ENCODE peak calls at places on chromosomes 3 and 15, in four cellular contexts. A is SHP77, F is tibial nerve, J is EH. R is an unnamed sample.
A peak's percentile ranks its signal among the peaks of the same experiment; 100 is the strongest.

GRCh38 chr15:70272565-70273355 is 175.0 kb upstream of the TLE3 start:
- DNase-seq in A (no peak), F (no peak), J (no peak), R (no peak)

GRCh38 chr3:124552224-124552623 is 178.0 kb upstream of the UMPS start:
- DNase-seq in A (no peak), F (no peak), J (peak; percentile 16), R (no peak)

GRCh38 chr3:9912294-9912935 is 4.5 kb upstream of the IL17RC start:
- DNase-seq in A (no peak), F (no peak), J (peak; percentile 31), R (no peak)

GRCh38 chr15:45670511-45670910 is 35.7 kb downstream of the SQOR start:
- DNase-seq in A (no peak), F (no peak), J (peak; percentile 4), R (no peak)

GRCh38 chr3:45034612-45035252 is 8.6 kb downstream of the CLEC3B start:
- DNase-seq in A (no peak), F (no peak), J (no peak), R (peak; percentile 24)

GRCh38 chr15:44157679-44158078 is 37.4 kb downstream of the FRMD5 start:
- DNase-seq in A (no peak), F (no peak), J (peak; percentile 92), R (no peak)

GRCh38 chr15:62212746-62213145 is 47.7 kb upstream of the C2CD4B start:
- DNase-seq in A (no peak), F (no peak), J (no peak), R (no peak)

GRCh38 chr3:49157289-49157688 is 8.8 kb downstream of the CCDC71 start:
- DNase-seq in A (no peak), F (no peak), J (no peak), R (no peak)

GRCh38 chr3:163315786-163316185 is 1762.5 kb downstream of the SI start:
- DNase-seq in A (no peak), F (no peak), J (no peak), R (no peak)

GRCh38 chr3:56785499-56785898 is 16.2 kb downstream of the ARHGEF3 start:
- DNase-seq in A (no peak), F (no peak), J (no peak), R (no peak)

GRCh38 chr15:90611157-90611556 is 81.4 kb downstream of the CRTC3 start:
- DNase-seq in A (no peak), F (no peak), J (no peak), R (no peak)

GRCh38 chr3:14537590-14538450 is 2.3 kb downstream of the GRIP2 start:
- DNase-seq in A (no peak), F (no peak), J (peak; percentile 9), R (peak; percentile 23)

GRCh38 chr3:78976200-78976599 is 791.6 kb downstream of the ROBO1 start:
- DNase-seq in A (no peak), F (no peak), J (no peak), R (no peak)